ENCODE peak calls at places on chromosome 16, in four cellular contexts. N is Peyer's patch, P is neuronal stem cell, Z is GM23248. D is an unnamed sample.
A peak's percentile ranks its signal among the peaks of the same experiment; 100 is the strongest.

GRCh38 chr16:88506723-88507122 is 53.6 kb downstream of the ZFPM1 start:
- DNase-seq in N (no peak), P (no peak), Z (no peak), D (no peak)

GRCh38 chr16:31130899-31131298 is 4.6 kb downstream of the PRSS8 start:
- DNase-seq in N (no peak), P (no peak), Z (no peak), D (no peak)

GRCh38 chr16:75000481-75001081 is 1.8 kb downstream of the ZNRF1 start:
- DNase-seq in N (no peak), P (no peak), Z (peak; percentile 52), D (no peak)

GRCh38 chr16:74942977-74943918 is 41.7 kb downstream of the WDR59 start:
- DNase-seq in N (no peak), P (no peak), Z (no peak), D (peak; percentile 29)

GRCh38 chr16:15509593-15510520 is 75.5 kb downstream of the BMERB1 start:
- DNase-seq in N (no peak), P (no peak), Z (peak; percentile 38), D (no peak)

GRCh38 chr16:75552951-75553350 is 3.1 kb downstream of the TMEM231 start:
- DNase-seq in N (no peak), P (no peak), Z (no peak), D (no peak)

GRCh38 chr16:87133966-87134945 is 182.9 kb downstream of the C16orf95 start:
- DNase-seq in N (no peak), P (no peak), Z (no peak), D (no peak)

GRCh38 chr16:80347900-80348299 is 192.9 kb upstream of the DYNLRB2 start:
- DNase-seq in N (no peak), P (no peak), Z (no peak), D (peak; percentile 71)

GRCh38 chr16:24610421-24610765 is 71.0 kb downstream of the RBBP6 start:
- DNase-seq in N (no peak), P (peak; percentile 18), Z (peak; percentile 72), D (no peak)

GRCh38 chr16:90008708-90009145 is 10.5 kb downstream of the DBNDD1 start:
- DNase-seq in N (peak; percentile 78), P (no peak), Z (no peak), D (no peak)

GRCh38 chr16:22322741-22323140 is 25.5 kb downstream of the POLR3E start:
- DNase-seq in N (no peak), P (no peak), Z (no peak), D (no peak)

GRCh38 chr16:72666267-72666666 is 381.7 kb downstream of the ZFHX3 start:
- DNase-seq in N (no peak), P (no peak), Z (peak; percentile 4), D (no peak)

GRCh38 chr16:56679078-56679730 is 3.1 kb upstream of the MT1X start:
- DNase-seq in N (no peak), P (no peak), Z (no peak), D (no peak)

GRCh38 chr16:55662641-55663040 is 6.9 kb downstream of the SLC6A2 start:
- DNase-seq in N (no peak), P (no peak), Z (no peak), D (no peak)

GRCh38 chr16:19700319-19700781 is 17.7 kb downstream of the KNOP1 start:
- DNase-seq in N (no peak), P (no peak), Z (peak; percentile 73), D (peak; percentile 75)

GRCh38 chr16:65570261-65570660 is 448.4 kb upstream of the CDH11 start:
- DNase-seq in N (no peak), P (no peak), Z (no peak), D (no peak)

GRCh38 chr16:53922067-53922804 is 218.3 kb downstream of the FTO start:
- DNase-seq in N (no peak), P (no peak), Z (no peak), D (no peak)

GRCh38 chr16:58658796-58659211 is 25.8 kb downstream of the SLC38A7 start:
- DNase-seq in N (no peak), P (no peak), Z (peak; percentile 20), D (no peak)

GRCh38 chr16:87828071-87828971 is 41.0 kb downstream of the SLC7A5 start:
- DNase-seq in N (no peak), P (no peak), Z (no peak), D (no peak)

GRCh38 chr16:23505942-23506605 is 4.2 kb downstream of the GGA2 start:
- DNase-seq in N (no peak), P (no peak), Z (peak; percentile 26), D (no peak)

GRCh38 chr16:9012848-9013507 is 49.3 kb upstream of the USP7 start:
- DNase-seq in N (no peak), P (peak; percentile 44), Z (peak; percentile 22), D (no peak)

GRCh38 chr16:68082596-68083238 is 2.5 kb upstream of the NFATC3 start:
- DNase-seq in N (peak; percentile 12), P (no peak), Z (no peak), D (no peak)

GRCh38 chr16:898216-898615 is 72.6 kb downstream of the LMF1 start:
- DNase-seq in N (no peak), P (no peak), Z (no peak), D (no peak)
- H3K4me3 ChIP-seq in N (no peak overlapping the region), P (no peak overlapping the region), Z (no peak overlapping the region), D (no peak overlapping the region)

GRCh38 chr16:855471-855870 is 54.9 kb upstream of the GNG13 start:
- DNase-seq in N (no peak), P (no peak), Z (no peak), D (no peak)
- H3K27ac ChIP-seq in N (no peak overlapping the region), P (no peak overlapping the region), Z (no peak overlapping the region), D (no peak overlapping the region)

GRCh38 chr16:85231959-85232358 is 119.7 kb upstream of the CIBAR2 start:
- DNase-seq in N (no peak), P (no peak), Z (peak; percentile 88), D (no peak)

GRCh38 chr16:85233520-85233919 is 121.2 kb upstream of the CIBAR2 start:
- DNase-seq in N (no peak), P (no peak), Z (no peak), D (no peak)

GRCh38 chr16:85235988-85236831 is 123.9 kb upstream of the CIBAR2 start:
- DNase-seq in N (no peak), P (no peak), Z (peak; percentile 40), D (peak; percentile 61)

GRCh38 chr16:85232369-85233142 is 120.3 kb upstream of the CIBAR2 start:
- DNase-seq in N (no peak), P (no peak), Z (no peak), D (no peak)

DNA sequence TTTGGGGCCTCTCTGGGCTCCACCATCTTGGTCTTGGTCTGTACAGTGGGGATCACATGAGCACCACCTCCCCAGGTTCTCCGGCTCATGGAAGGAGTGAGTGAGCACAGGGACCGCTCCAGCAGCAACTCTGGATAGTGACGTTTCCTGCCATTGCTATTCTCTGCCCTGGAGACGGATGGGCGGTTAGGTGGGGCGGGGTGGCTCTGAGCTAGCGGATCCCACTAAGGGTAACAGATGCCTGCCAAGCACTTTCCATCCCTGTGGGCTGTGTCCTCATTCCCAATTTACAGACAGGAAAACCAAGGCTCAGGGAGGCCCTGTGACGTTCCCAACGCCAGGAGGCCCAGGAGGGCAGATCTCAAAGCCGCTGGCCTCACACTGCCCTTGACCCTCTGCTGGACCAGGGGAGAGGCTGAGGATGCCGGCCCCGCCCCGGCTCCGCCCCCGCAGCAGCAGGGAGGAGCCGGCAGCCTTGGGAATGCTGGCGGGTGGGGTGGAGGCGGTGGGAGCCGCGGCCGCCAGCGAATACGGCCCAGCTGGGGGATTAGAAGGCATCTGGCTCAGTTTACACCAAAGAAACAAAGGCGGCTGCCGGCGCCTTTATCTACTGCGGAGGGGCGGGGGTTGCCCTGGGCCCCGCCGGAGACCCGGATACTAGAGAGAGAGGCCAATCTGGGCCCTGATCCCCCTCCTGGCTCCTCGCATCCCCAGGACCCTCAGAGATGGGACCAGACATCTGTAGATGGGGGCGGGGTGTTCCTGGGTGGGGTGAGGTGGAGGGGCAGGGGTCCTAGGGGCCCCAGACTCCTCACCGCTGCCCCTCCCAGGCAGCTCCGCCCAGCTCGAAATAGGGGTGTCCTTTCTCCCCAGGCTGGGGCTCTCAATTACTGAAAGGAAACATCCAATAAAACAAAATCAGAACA is 122.3 kb upstream of the CIBAR2 start:
- DNase-seq in N (no peak), P (peak; percentile 91), Z (peak; percentile 85), D (no peak)
- H3K4me3 ChIP-seq in N (peak overlapping the region; percentile 27), P (peak overlapping the region; percentile 39), Z (peak overlapping the region; percentile 71), D (no peak overlapping the region)

GRCh38 chr16:29986931-29987330 is 8.5 kb downstream of the HIRIP3 start:
- DNase-seq in N (no peak), P (no peak), Z (no peak), D (peak; percentile 51)
- H3K27ac ChIP-seq in N (no peak overlapping the region), P (no peak overlapping the region), Z (no peak overlapping the region), D (no peak overlapping the region)

GRCh38 chr16:46828292-46828691 is 2.7 kb downstream of the C16orf87 start:
- DNase-seq in N (no peak), P (no peak), Z (no peak), D (no peak)
- H3K4me3 ChIP-seq in N (no peak overlapping the region), P (no peak overlapping the region), Z (no peak overlapping the region), D (no peak overlapping the region)